ENCODE peak calls at places on chromosome 2, in ten cellular contexts. One of them, this sample, is unnamed.

GRCh38 chr2:176188969-176189665 is 649 bp downstream of the HOXD1 start:
- DNase-seq in RWPE1: peak
- DNase-seq in kidney epithelial cell: no peak
- DNase-seq in dorsolateral prefrontal cortex: no peak
- DNase-seq in hypothalamus: no peak
- DNase-seq in skeletal muscle cell: no peak
- DNase-seq in AG20443: peak
- DNase-seq in astrocyte of the spinal cord: no peak
- DNase-seq in left colon: peak
- DNase-seq in caudate nucleus: no peak
- DNase-seq in this sample: no peak

GRCh38 chr2:101223814-101224231 is 28.9 kb upstream of the CNOT11 start:
- DNase-seq in kidney epithelial cell: no peak
- DNase-seq in astrocyte of the spinal cord: no peak
- DNase-seq in left colon: peak
- DNase-seq in skeletal muscle cell: no peak
- DNase-seq in RWPE1: no peak
- DNase-seq in hypothalamus: no peak
- DNase-seq in AG20443: peak
- DNase-seq in dorsolateral prefrontal cortex: no peak
- DNase-seq in caudate nucleus: no peak
- DNase-seq in this sample: no peak

GRCh38 chr2:38146302-38146916 is 70.5 kb upstream of the CYP1B1 start:
- DNase-seq in left colon: no peak
- DNase-seq in dorsolateral prefrontal cortex: peak
- DNase-seq in caudate nucleus: no peak
- DNase-seq in skeletal muscle cell: peak
- DNase-seq in RWPE1: peak
- DNase-seq in hypothalamus: no peak
- DNase-seq in AG20443: peak
- DNase-seq in astrocyte of the spinal cord: peak
- DNase-seq in kidney epithelial cell: peak
- DNase-seq in this sample: no peak

GRCh38 chr2:225027061-225027762 is 15.1 kb downstream of the DOCK10 start:
- DNase-seq in AG20443: no peak
- DNase-seq in skeletal muscle cell: no peak
- DNase-seq in kidney epithelial cell: no peak
- DNase-seq in left colon: no peak
- DNase-seq in caudate nucleus: no peak
- DNase-seq in dorsolateral prefrontal cortex: no peak
- DNase-seq in hypothalamus: no peak
- DNase-seq in RWPE1: no peak
- DNase-seq in astrocyte of the spinal cord: no peak
- DNase-seq in this sample: no peak

GRCh38 chr2:1484131-1484884 is 71.0 kb downstream of the TPO start:
- DNase-seq in kidney epithelial cell: no peak
- DNase-seq in astrocyte of the spinal cord: no peak
- DNase-seq in caudate nucleus: no peak
- DNase-seq in skeletal muscle cell: no peak
- DNase-seq in dorsolateral prefrontal cortex: no peak
- DNase-seq in AG20443: no peak
- DNase-seq in RWPE1: no peak
- DNase-seq in left colon: no peak
- DNase-seq in hypothalamus: no peak
- DNase-seq in this sample: no peak

GRCh38 chr2:123513351-123513750 is 511.7 kb upstream of the CNTNAP5 start:
- DNase-seq in dorsolateral prefrontal cortex: no peak
- DNase-seq in astrocyte of the spinal cord: peak
- DNase-seq in caudate nucleus: no peak
- DNase-seq in AG20443: no peak
- DNase-seq in kidney epithelial cell: no peak
- DNase-seq in RWPE1: no peak
- DNase-seq in hypothalamus: no peak
- DNase-seq in skeletal muscle cell: peak
- DNase-seq in left colon: no peak
- DNase-seq in this sample: no peak

GRCh38 chr2:206211657-206212255 is 52.1 kb downstream of the EEF1B2 start:
- DNase-seq in AG20443: peak
- DNase-seq in RWPE1: peak
- DNase-seq in left colon: no peak
- DNase-seq in kidney epithelial cell: peak
- DNase-seq in caudate nucleus: no peak
- DNase-seq in dorsolateral prefrontal cortex: no peak
- DNase-seq in astrocyte of the spinal cord: peak
- DNase-seq in hypothalamus: no peak
- DNase-seq in skeletal muscle cell: peak
- DNase-seq in this sample: no peak

GRCh38 chr2:230798769-230799399 is 65.9 kb upstream of the ITM2C start:
- DNase-seq in RWPE1: peak
- DNase-seq in left colon: no peak
- DNase-seq in dorsolateral prefrontal cortex: no peak
- DNase-seq in kidney epithelial cell: no peak
- DNase-seq in AG20443: peak
- DNase-seq in hypothalamus: no peak
- DNase-seq in astrocyte of the spinal cord: peak
- DNase-seq in caudate nucleus: no peak
- DNase-seq in skeletal muscle cell: no peak
- DNase-seq in this sample: no peak

GRCh38 chr2:219614076-219614860 is 13.2 kb upstream of the SLC4A3 start:
- DNase-seq in dorsolateral prefrontal cortex: no peak
- DNase-seq in kidney epithelial cell: no peak
- DNase-seq in caudate nucleus: no peak
- DNase-seq in skeletal muscle cell: no peak
- DNase-seq in left colon: no peak
- DNase-seq in astrocyte of the spinal cord: no peak
- DNase-seq in hypothalamus: no peak
- DNase-seq in RWPE1: no peak
- DNase-seq in AG20443: no peak
- DNase-seq in this sample: no peak

GRCh38 chr2:3522851-3523481 is 3.6 kb upstream of the ADI1 start:
- DNase-seq in astrocyte of the spinal cord: no peak
- DNase-seq in caudate nucleus: no peak
- DNase-seq in left colon: peak
- DNase-seq in kidney epithelial cell: no peak
- DNase-seq in RWPE1: no peak
- DNase-seq in hypothalamus: no peak
- DNase-seq in skeletal muscle cell: no peak
- DNase-seq in dorsolateral prefrontal cortex: no peak
- DNase-seq in AG20443: peak
- DNase-seq in this sample: no peak

GRCh38 chr2:28342081-28342967 is 50.3 kb upstream of the FOSL2 start:
- DNase-seq in RWPE1: no peak
- DNase-seq in astrocyte of the spinal cord: peak
- DNase-seq in hypothalamus: peak
- DNase-seq in left colon: peak
- DNase-seq in dorsolateral prefrontal cortex: no peak
- DNase-seq in skeletal muscle cell: peak
- DNase-seq in kidney epithelial cell: no peak
- DNase-seq in AG20443: peak
- DNase-seq in caudate nucleus: no peak
- DNase-seq in this sample: no peak

GRCh38 chr2:176172007-176172747 is 15.1 kb downstream of the HOXD3 start:
- DNase-seq in caudate nucleus: no peak
- DNase-seq in hypothalamus: no peak
- DNase-seq in RWPE1: no peak
- DNase-seq in AG20443: no peak
- DNase-seq in dorsolateral prefrontal cortex: no peak
- DNase-seq in kidney epithelial cell: no peak
- DNase-seq in skeletal muscle cell: no peak
- DNase-seq in left colon: peak
- DNase-seq in astrocyte of the spinal cord: no peak
- DNase-seq in this sample: no peak

GRCh38 chr2:117514391-117514790 is 300.1 kb upstream of the DDX18 start:
- DNase-seq in RWPE1: no peak
- DNase-seq in skeletal muscle cell: no peak
- DNase-seq in kidney epithelial cell: no peak
- DNase-seq in caudate nucleus: no peak
- DNase-seq in AG20443: no peak
- DNase-seq in hypothalamus: no peak
- DNase-seq in dorsolateral prefrontal cortex: no peak
- DNase-seq in astrocyte of the spinal cord: peak
- DNase-seq in left colon: no peak
- DNase-seq in this sample: no peak

GRCh38 chr2:120300385-120300784 is 45.6 kb upstream of the INHBB start:
- DNase-seq in left colon: no peak
- DNase-seq in hypothalamus: no peak
- DNase-seq in kidney epithelial cell: no peak
- DNase-seq in astrocyte of the spinal cord: no peak
- DNase-seq in AG20443: no peak
- DNase-seq in RWPE1: no peak
- DNase-seq in caudate nucleus: no peak
- DNase-seq in skeletal muscle cell: no peak
- DNase-seq in dorsolateral prefrontal cortex: no peak
- DNase-seq in this sample: no peak

GRCh38 chr2:205675861-205676516 is 6.3 kb upstream of the NRP2 start:
- DNase-seq in dorsolateral prefrontal cortex: no peak
- DNase-seq in astrocyte of the spinal cord: peak
- DNase-seq in skeletal muscle cell: no peak
- DNase-seq in RWPE1: peak
- DNase-seq in AG20443: peak
- DNase-seq in hypothalamus: no peak
- DNase-seq in left colon: no peak
- DNase-seq in caudate nucleus: no peak
- DNase-seq in kidney epithelial cell: no peak
- DNase-seq in this sample: no peak

GRCh38 chr2:110866496-110866895 is 134.1 kb downstream of the ACOXL start:
- DNase-seq in RWPE1: no peak
- DNase-seq in dorsolateral prefrontal cortex: no peak
- DNase-seq in left colon: no peak
- DNase-seq in astrocyte of the spinal cord: no peak
- DNase-seq in hypothalamus: no peak
- DNase-seq in caudate nucleus: no peak
- DNase-seq in kidney epithelial cell: no peak
- DNase-seq in AG20443: no peak
- DNase-seq in skeletal muscle cell: no peak
- DNase-seq in this sample: no peak

GRCh38 chr2:109351164-109351756 is 222.3 kb downstream of the SH3RF3 start:
- DNase-seq in astrocyte of the spinal cord: peak
- DNase-seq in AG20443: peak
- DNase-seq in dorsolateral prefrontal cortex: no peak
- DNase-seq in RWPE1: peak
- DNase-seq in caudate nucleus: peak
- DNase-seq in skeletal muscle cell: peak
- DNase-seq in left colon: peak
- DNase-seq in kidney epithelial cell: peak
- DNase-seq in hypothalamus: no peak
- DNase-seq in this sample: peak

GRCh38 chr2:20595439-20596192 is 55.3 kb downstream of the HS1BP3 start:
- DNase-seq in AG20443: no peak
- DNase-seq in astrocyte of the spinal cord: peak
- DNase-seq in kidney epithelial cell: no peak
- DNase-seq in skeletal muscle cell: no peak
- DNase-seq in RWPE1: no peak
- DNase-seq in dorsolateral prefrontal cortex: peak
- DNase-seq in left colon: peak
- DNase-seq in caudate nucleus: no peak
- DNase-seq in hypothalamus: no peak
- DNase-seq in this sample: no peak

GRCh38 chr2:15559800-15560403 is 1.2 kb downstream of the NBAS start:
- DNase-seq in AG20443: no peak
- DNase-seq in hypothalamus: no peak
- DNase-seq in astrocyte of the spinal cord: peak
- DNase-seq in dorsolateral prefrontal cortex: no peak
- DNase-seq in left colon: no peak
- DNase-seq in kidney epithelial cell: no peak
- DNase-seq in caudate nucleus: no peak
- DNase-seq in RWPE1: no peak
- DNase-seq in skeletal muscle cell: no peak
- DNase-seq in this sample: no peak

GRCh38 chr2:54897420-54898310 is 152.6 kb downstream of the RTN4 start:
- DNase-seq in dorsolateral prefrontal cortex: no peak
- DNase-seq in kidney epithelial cell: no peak
- DNase-seq in skeletal muscle cell: no peak
- DNase-seq in AG20443: no peak
- DNase-seq in caudate nucleus: no peak
- DNase-seq in hypothalamus: no peak
- DNase-seq in left colon: no peak
- DNase-seq in astrocyte of the spinal cord: no peak
- DNase-seq in RWPE1: no peak
- DNase-seq in this sample: no peak

GRCh38 chr2:176067587-176068002 is 16.2 kb downstream of the EVX2 start:
- DNase-seq in left colon: no peak
- DNase-seq in hypothalamus: no peak
- DNase-seq in RWPE1: no peak
- DNase-seq in caudate nucleus: no peak
- DNase-seq in dorsolateral prefrontal cortex: no peak
- DNase-seq in skeletal muscle cell: no peak
- DNase-seq in kidney epithelial cell: no peak
- DNase-seq in astrocyte of the spinal cord: no peak
- DNase-seq in AG20443: peak
- DNase-seq in this sample: no peak

GRCh38 chr2:83953661-83954060 is 505.4 kb downstream of the SUCLG1 start:
- DNase-seq in hypothalamus: no peak
- DNase-seq in RWPE1: no peak
- DNase-seq in dorsolateral prefrontal cortex: no peak
- DNase-seq in caudate nucleus: no peak
- DNase-seq in kidney epithelial cell: no peak
- DNase-seq in astrocyte of the spinal cord: no peak
- DNase-seq in AG20443: no peak
- DNase-seq in left colon: no peak
- DNase-seq in skeletal muscle cell: no peak
- DNase-seq in this sample: no peak

GRCh38 chr2:177396630-177397460 is 4.3 kb downstream of the AGPS start:
- DNase-seq in left colon: no peak
- DNase-seq in astrocyte of the spinal cord: peak
- DNase-seq in skeletal muscle cell: peak
- DNase-seq in kidney epithelial cell: peak
- DNase-seq in RWPE1: peak
- DNase-seq in AG20443: peak
- DNase-seq in hypothalamus: no peak
- DNase-seq in caudate nucleus: no peak
- DNase-seq in dorsolateral prefrontal cortex: no peak
- DNase-seq in this sample: no peak

GRCh38 chr2:20288941-20289340 is 61.7 kb downstream of the PUM2 start:
- DNase-seq in dorsolateral prefrontal cortex: no peak
- DNase-seq in left colon: no peak
- DNase-seq in RWPE1: peak
- DNase-seq in skeletal muscle cell: no peak
- DNase-seq in hypothalamus: no peak
- DNase-seq in caudate nucleus: no peak
- DNase-seq in astrocyte of the spinal cord: peak
- DNase-seq in kidney epithelial cell: peak
- DNase-seq in AG20443: peak
- DNase-seq in this sample: no peak

GRCh38 chr2:240914645-240915525 is 8.7 kb downstream of the CROCC2 start:
- DNase-seq in RWPE1: no peak
- DNase-seq in left colon: no peak
- DNase-seq in skeletal muscle cell: no peak
- DNase-seq in dorsolateral prefrontal cortex: no peak
- DNase-seq in caudate nucleus: no peak
- DNase-seq in AG20443: no peak
- DNase-seq in hypothalamus: no peak
- DNase-seq in astrocyte of the spinal cord: no peak
- DNase-seq in kidney epithelial cell: no peak
- DNase-seq in this sample: no peak

GRCh38 chr2:216694826-216695217 is 527 bp downstream of the IGFBP5 start:
- DNase-seq in RWPE1: no peak
- DNase-seq in left colon: no peak
- DNase-seq in hypothalamus: no peak
- DNase-seq in astrocyte of the spinal cord: no peak
- DNase-seq in caudate nucleus: no peak
- DNase-seq in dorsolateral prefrontal cortex: no peak
- DNase-seq in skeletal muscle cell: no peak
- DNase-seq in AG20443: no peak
- DNase-seq in kidney epithelial cell: no peak
- DNase-seq in this sample: no peak

GRCh38 chr2:238686223-238686622 is 161.7 kb upstream of the TWIST2 start:
- DNase-seq in dorsolateral prefrontal cortex: no peak
- DNase-seq in RWPE1: no peak
- DNase-seq in hypothalamus: no peak
- DNase-seq in skeletal muscle cell: no peak
- DNase-seq in left colon: no peak
- DNase-seq in astrocyte of the spinal cord: no peak
- DNase-seq in AG20443: no peak
- DNase-seq in caudate nucleus: no peak
- DNase-seq in kidney epithelial cell: no peak
- DNase-seq in this sample: no peak

GRCh38 chr2:47007826-47008225 is 92.2 kb upstream of the MCFD2 start:
- DNase-seq in RWPE1: no peak
- DNase-seq in dorsolateral prefrontal cortex: no peak
- DNase-seq in caudate nucleus: no peak
- DNase-seq in left colon: no peak
- DNase-seq in skeletal muscle cell: no peak
- DNase-seq in hypothalamus: no peak
- DNase-seq in kidney epithelial cell: no peak
- DNase-seq in AG20443: no peak
- DNase-seq in astrocyte of the spinal cord: no peak
- DNase-seq in this sample: no peak

This sample was measured in anterior cingulate cortex.